ENCODE peak calls at places on chromosomes 6 and 20, in eight cellular contexts. One of them, this sample, is unnamed.

GRCh38 chr6:148441454-148441911 is 98.8 kb downstream of the SASH1 start:
- DNase-seq in aorta: no peak
- DNase-seq in stimulated activated CD8-positive, alpha-beta memory T cell treated with anti-CD3 and anti-CD28 coated beads, Interleukin-4, amount 100 ng/mL, for 24 hours: no peak
- DNase-seq in RWPE1: peak; percentile 72
- DNase-seq in NCI-H2171 treated with DMSO at 0.1 percent for 48 hours: no peak
- DNase-seq in NCI-H524: no peak
- DNase-seq in nucleus accumbens: no peak
- DNase-seq in islet precursor cell: no peak
- DNase-seq in this sample: no peak

GRCh38 chr6:149330133-149330532 is 12.6 kb downstream of the TAB2 start:
- DNase-seq in NCI-H524: no peak
- DNase-seq in stimulated activated CD8-positive, alpha-beta memory T cell treated with anti-CD3 and anti-CD28 coated beads, Interleukin-4, amount 100 ng/mL, for 24 hours: no peak
- DNase-seq in nucleus accumbens: no peak
- DNase-seq in RWPE1: no peak
- DNase-seq in islet precursor cell: no peak
- DNase-seq in aorta: no peak
- DNase-seq in NCI-H2171 treated with DMSO at 0.1 percent for 48 hours: no peak
- DNase-seq in this sample: no peak

GRCh38 chr6:65780691-65781090 is 73.7 kb upstream of the EYS start:
- DNase-seq in NCI-H2171 treated with DMSO at 0.1 percent for 48 hours: no peak
- DNase-seq in stimulated activated CD8-positive, alpha-beta memory T cell treated with anti-CD3 and anti-CD28 coated beads, Interleukin-4, amount 100 ng/mL, for 24 hours: no peak
- DNase-seq in nucleus accumbens: no peak
- DNase-seq in aorta: no peak
- DNase-seq in RWPE1: no peak
- DNase-seq in islet precursor cell: no peak
- DNase-seq in NCI-H524: no peak
- DNase-seq in this sample: no peak

GRCh38 chr20:50558483-50558925 is 48.3 kb downstream of the PTPN1 start:
- DNase-seq in RWPE1: peak; percentile 95
- DNase-seq in NCI-H524: no peak
- DNase-seq in NCI-H2171 treated with DMSO at 0.1 percent for 48 hours: no peak
- DNase-seq in islet precursor cell: peak; percentile 74
- DNase-seq in nucleus accumbens: no peak
- DNase-seq in stimulated activated CD8-positive, alpha-beta memory T cell treated with anti-CD3 and anti-CD28 coated beads, Interleukin-4, amount 100 ng/mL, for 24 hours: no peak
- DNase-seq in aorta: no peak
- DNase-seq in this sample: no peak

GRCh38 chr20:46571418-46571817 is 21.0 kb upstream of the OCSTAMP start:
- DNase-seq in NCI-H524: no peak
- DNase-seq in aorta: no peak
- DNase-seq in stimulated activated CD8-positive, alpha-beta memory T cell treated with anti-CD3 and anti-CD28 coated beads, Interleukin-4, amount 100 ng/mL, for 24 hours: no peak
- DNase-seq in RWPE1: no peak
- DNase-seq in nucleus accumbens: no peak
- DNase-seq in NCI-H2171 treated with DMSO at 0.1 percent for 48 hours: no peak
- DNase-seq in islet precursor cell: no peak
- DNase-seq in this sample: no peak

GRCh38 chr20:20837574-20838021 is 125.2 kb upstream of the RALGAPA2 start:
- DNase-seq in stimulated activated CD8-positive, alpha-beta memory T cell treated with anti-CD3 and anti-CD28 coated beads, Interleukin-4, amount 100 ng/mL, for 24 hours: no peak
- DNase-seq in aorta: peak; percentile 53
- DNase-seq in islet precursor cell: peak; percentile 73
- DNase-seq in nucleus accumbens: peak; percentile 45
- DNase-seq in NCI-H524: peak; percentile 74
- DNase-seq in NCI-H2171 treated with DMSO at 0.1 percent for 48 hours: peak; percentile 75
- DNase-seq in RWPE1: peak; percentile 54
- DNase-seq in this sample: no peak

GRCh38 chr6:14984454-14984853 is 261.4 kb upstream of the JARID2 start:
- DNase-seq in aorta: no peak
- DNase-seq in stimulated activated CD8-positive, alpha-beta memory T cell treated with anti-CD3 and anti-CD28 coated beads, Interleukin-4, amount 100 ng/mL, for 24 hours: no peak
- DNase-seq in NCI-H524: peak; percentile 82
- DNase-seq in NCI-H2171 treated with DMSO at 0.1 percent for 48 hours: peak; percentile 79
- DNase-seq in nucleus accumbens: no peak
- DNase-seq in RWPE1: no peak
- DNase-seq in islet precursor cell: peak; percentile 96
- DNase-seq in this sample: peak; percentile 53

GRCh38 chr6:34146021-34146782 is at the start of gene GRM4:
- DNase-seq in islet precursor cell: peak; percentile 50
- DNase-seq in RWPE1: no peak
- DNase-seq in NCI-H2171 treated with DMSO at 0.1 percent for 48 hours: no peak
- DNase-seq in nucleus accumbens: no peak
- DNase-seq in NCI-H524: peak; percentile 71
- DNase-seq in stimulated activated CD8-positive, alpha-beta memory T cell treated with anti-CD3 and anti-CD28 coated beads, Interleukin-4, amount 100 ng/mL, for 24 hours: no peak
- DNase-seq in aorta: no peak
- DNase-seq in this sample: peak; percentile 11

GRCh38 chr6:122389704-122390103 is 9.7 kb upstream of the HSF2 start:
- DNase-seq in nucleus accumbens: no peak
- DNase-seq in RWPE1: no peak
- DNase-seq in islet precursor cell: no peak
- DNase-seq in stimulated activated CD8-positive, alpha-beta memory T cell treated with anti-CD3 and anti-CD28 coated beads, Interleukin-4, amount 100 ng/mL, for 24 hours: no peak
- DNase-seq in NCI-H524: no peak
- DNase-seq in aorta: no peak
- DNase-seq in NCI-H2171 treated with DMSO at 0.1 percent for 48 hours: peak; percentile 17
- DNase-seq in this sample: no peak

GRCh38 chr20:63060057-63060991 is 53.6 kb upstream of the BHLHE23 start:
- DNase-seq in NCI-H2171 treated with DMSO at 0.1 percent for 48 hours: peak; percentile 90
- DNase-seq in islet precursor cell: peak; percentile 85
- DNase-seq in aorta: peak; percentile 34
- DNase-seq in RWPE1: peak; percentile 68
- DNase-seq in stimulated activated CD8-positive, alpha-beta memory T cell treated with anti-CD3 and anti-CD28 coated beads, Interleukin-4, amount 100 ng/mL, for 24 hours: no peak
- DNase-seq in NCI-H524: peak; percentile 87
- DNase-seq in nucleus accumbens: no peak
- DNase-seq in this sample: peak; percentile 33

GRCh38 chr6:106574729-106575458 is 54.4 kb downstream of the RTN4IP1 start:
- DNase-seq in RWPE1: no peak
- DNase-seq in NCI-H2171 treated with DMSO at 0.1 percent for 48 hours: no peak
- DNase-seq in NCI-H524: no peak
- DNase-seq in stimulated activated CD8-positive, alpha-beta memory T cell treated with anti-CD3 and anti-CD28 coated beads, Interleukin-4, amount 100 ng/mL, for 24 hours: no peak
- DNase-seq in aorta: peak; percentile 50
- DNase-seq in islet precursor cell: peak; percentile 91
- DNase-seq in nucleus accumbens: no peak
- DNase-seq in this sample: no peak